ENCODE peak calls at places on chromosomes 16 and 17, in ten cellular contexts. M is GM12864; V is neural crest cell; C is type B pancreatic cell; I is posterior cingulate gyrus; F is CD8-positive, alpha-beta memory T cell; Q is CD8-positive, alpha-beta T cell; W is activated gamma-delta T cell treated with Interleukin-2 at 50 U/mL for 16 hours; R is stimulated activated CD8-positive, alpha-beta memory T cell treated with anti-CD3 and anti-CD28 coated beads, Interleukin-4, amount 100 ng/mL, for 1 hour; Y is non-pigmented ciliary epithelial cell. A is an unnamed sample.

GRCh38 chr17:17851101-17851500 is 14.3 kb upstream of the SREBF1 start:
- DNase-seq in Y (no peak), W (no peak), R (no peak), Q (no peak), V (no peak), I (no peak), F (peak), C (no peak), M (no peak), A (no peak)

GRCh38 chr16:1407749-1408148 is 6.8 kb downstream of the UNKL start:
- DNase-seq in M (no peak), Y (no peak), V (no peak), I (no peak), W (no peak), Q (no peak), R (no peak), C (no peak), F (no peak), A (no peak)

GRCh38 chr16:69917739-69918138 is 33.4 kb upstream of the CLEC18A start:
- DNase-seq in M (no peak), R (no peak), F (no peak), Y (peak), V (no peak), W (no peak), C (no peak), Q (no peak), I (no peak), A (no peak)

GRCh38 chr16:87939562-87940423 is 3.5 kb upstream of the CA5A start:
- DNase-seq in F (no peak), C (no peak), W (no peak), Y (no peak), R (no peak), I (no peak), Q (no peak), V (no peak), M (no peak), A (no peak)

GRCh38 chr16:23836404-23837291 is 865 bp downstream of the PRKCB start:
- DNase-seq in M (no peak), Q (peak), R (peak), V (peak), C (no peak), F (peak), I (peak), Y (no peak), W (peak), A (peak)

GRCh38 chr17:79043191-79043930 is 19.4 kb downstream of the C1QTNF1 start:
- DNase-seq in R (no peak), W (no peak), V (no peak), Q (no peak), Y (no peak), F (no peak), C (no peak), I (no peak), M (no peak), A (no peak)

GRCh38 chr17:59399914-59400313 is 68.5 kb downstream of the YPEL2 start:
- DNase-seq in I (no peak), C (no peak), R (no peak), M (no peak), V (no peak), Y (no peak), W (no peak), Q (no peak), F (no peak), A (no peak)

GRCh38 chr17:34852614-34853013 is 108.6 kb downstream of the CCT6B start:
- DNase-seq in W (no peak), M (no peak), C (no peak), Y (no peak), R (no peak), V (no peak), F (no peak), Q (no peak), I (no peak), A (no peak)

GRCh38 chr17:69567130-69567529 is 152.6 kb downstream of the MAP2K6 start:
- DNase-seq in F (no peak), I (no peak), W (no peak), C (no peak), Q (no peak), R (no peak), V (no peak), Y (no peak), M (no peak), A (no peak)

GRCh38 chr17:80124351-80124981 is 22.5 kb downstream of the EIF4A3 start:
- DNase-seq in I (no peak), F (no peak), C (no peak), M (no peak), Q (no peak), W (no peak), Y (no peak), R (no peak), V (peak), A (no peak)

GRCh38 chr16:56349711-56350161 is 75.6 kb downstream of the AMFR start:
- DNase-seq in I (no peak), Y (no peak), W (no peak), F (no peak), V (no peak), Q (no peak), C (no peak), R (no peak), M (no peak), A (no peak)

GRCh38 chr17:8726951-8727555 is 17.6 kb downstream of the CCDC42 start:
- DNase-seq in I (no peak), F (no peak), Y (no peak), V (no peak), W (no peak), Q (no peak), M (no peak), R (no peak), C (no peak), A (no peak)

GRCh38 chr17:16584273-16584995 is 15.4 kb upstream of the ZNF287 start:
- DNase-seq in M (no peak), C (peak), I (peak), W (peak), Y (peak), F (peak), R (peak), Q (peak), V (peak), A (peak)

GRCh38 chr17:75406222-75406615 is 741 bp upstream of the GRB2 start:
- DNase-seq in Q (no peak), M (no peak), F (no peak), Y (no peak), V (no peak), W (no peak), I (peak), C (no peak), R (no peak), A (no peak)

GRCh38 chr17:74132354-74132753 is 71.1 kb upstream of the RPL38 start:
- DNase-seq in I (no peak), V (no peak), Y (no peak), R (no peak), F (no peak), W (no peak), C (no peak), Q (no peak), M (no peak), A (no peak)

GRCh38 chr17:82752371-82753200 is 721 bp downstream of the TBCD start:
- DNase-seq in R (no peak), V (no peak), I (no peak), M (no peak), F (no peak), C (no peak), Y (no peak), Q (no peak), W (peak), A (peak)

GRCh38 chr16:89084411-89084810 is 9.2 kb upstream of the ACSF3 start:
- DNase-seq in F (no peak), I (no peak), Q (no peak), V (no peak), M (no peak), R (no peak), Y (no peak), W (no peak), C (no peak), A (no peak)

GRCh38 chr16:69845181-69845580 is 83.0 kb downstream of the WWP2 start:
- DNase-seq in C (no peak), V (no peak), M (no peak), Q (no peak), F (no peak), W (no peak), Y (no peak), I (no peak), R (no peak), A (no peak)

GRCh38 chr17:33225509-33225908 is 67.6 kb downstream of the ASIC2 start:
- DNase-seq in R (no peak), M (no peak), Y (no peak), I (no peak), W (no peak), Q (no peak), V (no peak), C (no peak), F (no peak), A (no peak)

GRCh38 chr16:67238806-67239470 is 8.3 kb downstream of the FHOD1 start:
- DNase-seq in M (no peak), I (no peak), F (no peak), C (no peak), R (no peak), Q (no peak), Y (no peak), V (no peak), W (no peak), A (no peak)

GRCh38 chr17:78356163-78356713 is 3.6 kb downstream of the SOCS3 start:
- DNase-seq in R (peak), C (no peak), I (no peak), W (peak), F (peak), Q (peak), M (peak), V (no peak), Y (peak), A (peak)

GRCh38 chr17:5694507-5694906 is 110.2 kb upstream of the NLRP1 start:
- DNase-seq in I (no peak), R (no peak), F (no peak), V (no peak), Q (no peak), C (no peak), W (no peak), M (no peak), Y (no peak), A (no peak)

GRCh38 chr16:57091990-57092785 is at the start of gene CPNE2:
- DNase-seq in F (no peak), C (no peak), R (no peak), I (peak), Q (no peak), Y (no peak), W (no peak), M (no peak), V (peak), A (no peak)

GRCh38 chr17:28008526-28008925 is 34.0 kb upstream of the NLK start:
- DNase-seq in C (no peak), V (peak), Y (peak), I (no peak), R (no peak), M (no peak), Q (no peak), W (no peak), F (no peak), A (no peak)

GRCh38 chr16:2592786-2593185 is 55.0 kb downstream of the PDPK1 start:
- DNase-seq in M (no peak), Q (no peak), F (no peak), C (no peak), W (no peak), I (no peak), V (no peak), R (no peak), Y (no peak), A (no peak)

GRCh38 chr16:67538666-67539101 is 10.1 kb downstream of the RIPOR1 start:
- DNase-seq in Y (no peak), R (no peak), Q (no peak), V (no peak), W (no peak), C (peak), M (no peak), I (no peak), F (no peak), A (no peak)

GRCh38 chr17:64413505-64413904 is 22.8 kb upstream of the PECAM1 start:
- DNase-seq in Y (no peak), F (no peak), V (no peak), W (no peak), M (peak), I (no peak), C (no peak), Q (no peak), R (no peak), A (no peak)

GRCh38 chr16:81843243-81843582 is 64.1 kb downstream of the PLCG2 start:
- DNase-seq in W (no peak), F (no peak), Q (no peak), Y (no peak), I (no peak), C (no peak), V (no peak), M (no peak), R (no peak), A (no peak)

GRCh38 chr16:22065252-22065651 is 27.1 kb upstream of the VWA3A start:
- DNase-seq in V (no peak), Y (no peak), I (no peak), M (no peak), Q (no peak), C (no peak), R (no peak), F (no peak), W (no peak), A (no peak)

GRCh38 chr16:67204076-67204475 is 5.1 kb downstream of the ELMO3 start:
- DNase-seq in F (no peak), C (no peak), V (no peak), Y (no peak), W (no peak), I (no peak), Q (no peak), M (no peak), R (no peak), A (no peak)

GRCh38 chr16:53057658-53058057 is 2.9 kb downstream of the CHD9 start:
- DNase-seq in M (no peak), Q (no peak), R (no peak), V (no peak), C (no peak), F (no peak), W (no peak), I (no peak), Y (no peak), A (no peak)

A was measured in T-cell.